ENCODE peak calls at places on chromosome 11, in four cellular contexts. One of them, this sample, is unnamed. For H3K27me3 and H3K4me1, the result is how much of the 10 kb centered on the place peaks cover.

GRCh38 chr11:128412847-128413791 is 174.2 kb downstream of the ETS1 start:
- DNase-seq in keratinocyte: no peak
- DNase-seq in sigmoid colon: no peak
- DNase-seq in endothelial cell of umbilical vein: no peak
- DNase-seq in this sample: no peak

GRCh38 chr11:2531277-2531986 is 86.6 kb downstream of the KCNQ1 start:
- DNase-seq in keratinocyte: peak
- DNase-seq in endothelial cell of umbilical vein: peak
- DNase-seq in sigmoid colon: peak
- DNase-seq in this sample: peak

GRCh38 chr11:85718991-85719807 is 33.2 kb upstream of the CCDC89 start:
- DNase-seq in endothelial cell of umbilical vein: peak
- DNase-seq in keratinocyte: peak
- DNase-seq in sigmoid colon: peak
- DNase-seq in this sample: no peak

GRCh38 chr11:34546511-34547206 is 33.1 kb upstream of the ELF5 start:
- DNase-seq in keratinocyte: no peak
- DNase-seq in endothelial cell of umbilical vein: no peak
- DNase-seq in sigmoid colon: no peak
- DNase-seq in this sample: peak

GRCh38 chr11:130710442-130711101 is 205.7 kb downstream of the SNX19 start:
- DNase-seq in keratinocyte: no peak
- DNase-seq in endothelial cell of umbilical vein: no peak
- DNase-seq in sigmoid colon: no peak
- DNase-seq in this sample: no peak

GRCh38 chr11:27699926-27700350 is 317 bp downstream of the BDNF start:
- DNase-seq in sigmoid colon: no peak
- DNase-seq in keratinocyte: no peak
- DNase-seq in endothelial cell of umbilical vein: no peak
- DNase-seq in this sample: peak

GRCh38 chr11:45647786-45648185 is 17.6 kb downstream of the CHST1 start:
- DNase-seq in endothelial cell of umbilical vein: no peak
- DNase-seq in sigmoid colon: no peak
- DNase-seq in keratinocyte: no peak
- DNase-seq in this sample: no peak

GRCh38 chr11:97990162-97990920 is 1030.4 kb upstream of the CNTN5 start:
- DNase-seq in keratinocyte: no peak
- DNase-seq in endothelial cell of umbilical vein: peak
- DNase-seq in sigmoid colon: no peak
- DNase-seq in this sample: no peak

GRCh38 chr11:114413958-114414357 is 13.5 kb downstream of the RBM7 start:
- DNase-seq in endothelial cell of umbilical vein: no peak
- DNase-seq in keratinocyte: no peak
- DNase-seq in sigmoid colon: no peak
- DNase-seq in this sample: no peak

GRCh38 chr11:77467993-77468392 is 5.9 kb downstream of the PAK1 start:
- DNase-seq in endothelial cell of umbilical vein: no peak
- DNase-seq in keratinocyte: no peak
- DNase-seq in sigmoid colon: no peak
- DNase-seq in this sample: peak

DNA sequence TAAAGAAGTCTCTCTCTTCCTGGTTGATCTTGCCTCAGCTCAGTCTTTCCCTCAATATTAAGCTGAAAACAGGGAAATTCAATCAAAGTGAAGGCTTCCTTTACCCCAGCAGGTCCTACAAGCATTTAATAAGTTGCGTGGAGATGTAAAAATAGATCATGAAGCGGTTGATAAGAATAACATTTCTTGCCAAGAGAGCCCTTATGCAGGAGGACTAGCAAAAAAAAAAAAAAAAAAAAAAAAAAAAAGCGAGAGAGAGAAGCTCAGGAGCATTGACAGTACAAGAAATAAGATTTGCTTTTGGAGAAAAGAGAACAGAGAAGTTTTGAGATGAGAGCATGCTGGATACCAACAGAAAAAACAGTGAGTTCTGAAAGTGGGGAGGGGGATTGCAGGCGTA is 112.2 kb upstream of the CLMP start:
- DNase-seq in keratinocyte: no peak
- DNase-seq in endothelial cell of umbilical vein: no peak
- DNase-seq in sigmoid colon: no peak
- DNase-seq in this sample: no peak
- H3K4me3 ChIP-seq in keratinocyte: no peak
- H3K4me3 ChIP-seq in endothelial cell of umbilical vein: no peak
- H3K4me3 ChIP-seq in sigmoid colon: no peak
- H3K4me3 ChIP-seq in this sample: no peak

GRCh38 chr11:119362741-119363080 is 16.2 kb upstream of the MFRP start:
- DNase-seq in keratinocyte: no peak
- DNase-seq in sigmoid colon: no peak
- DNase-seq in endothelial cell of umbilical vein: no peak
- DNase-seq in this sample: no peak

GRCh38 chr11:119363081-119363861 is 16.8 kb upstream of the MFRP start:
- DNase-seq in sigmoid colon: no peak
- DNase-seq in endothelial cell of umbilical vein: no peak
- DNase-seq in keratinocyte: no peak
- DNase-seq in this sample: no peak

GRCh38 chr11:119359365-119360229 is 13.1 kb upstream of the MFRP start:
- DNase-seq in sigmoid colon: no peak
- DNase-seq in endothelial cell of umbilical vein: no peak
- DNase-seq in keratinocyte: no peak
- DNase-seq in this sample: no peak

GRCh38 chr11:119361961-119362725 is 15.6 kb upstream of the MFRP start:
- DNase-seq in keratinocyte: no peak
- DNase-seq in endothelial cell of umbilical vein: no peak
- DNase-seq in sigmoid colon: no peak
- DNase-seq in this sample: no peak

GRCh38 chr11:119361056-119361787 is 14.7 kb upstream of the MFRP start:
- DNase-seq in keratinocyte: peak
- DNase-seq in endothelial cell of umbilical vein: no peak
- DNase-seq in sigmoid colon: peak
- DNase-seq in this sample: peak
- H3K27me3 ChIP-seq in keratinocyte: under half
- H3K27me3 ChIP-seq in endothelial cell of umbilical vein: under half
- H3K27me3 ChIP-seq in sigmoid colon: under half
- H3K27me3 ChIP-seq in this sample: under half

DNA sequence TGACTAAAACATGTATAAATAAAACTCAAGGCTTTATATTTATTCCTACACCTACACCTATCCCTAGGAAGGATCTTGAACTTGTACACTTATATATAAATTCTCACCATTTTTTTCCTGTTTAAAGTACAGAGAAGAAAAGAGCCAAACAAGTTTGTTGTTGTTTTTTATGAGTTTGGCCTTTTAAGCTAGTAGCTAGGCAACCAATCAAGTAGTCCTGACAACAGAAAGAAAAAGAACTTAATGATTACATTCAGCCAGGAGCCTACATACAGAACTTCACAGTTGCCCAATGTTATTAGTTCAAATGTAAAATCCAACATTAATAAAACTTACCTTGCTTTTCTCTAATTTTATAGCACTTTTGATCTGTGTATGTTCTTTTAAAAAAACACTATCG is 316.2 kb downstream of the SOX6 start:
- DNase-seq in keratinocyte: no peak
- DNase-seq in sigmoid colon: no peak
- DNase-seq in endothelial cell of umbilical vein: no peak
- DNase-seq in this sample: peak
- H3K4me1 ChIP-seq in keratinocyte: under half
- H3K4me1 ChIP-seq in sigmoid colon: under half
- H3K4me1 ChIP-seq in endothelial cell of umbilical vein: under half
- H3K4me1 ChIP-seq in this sample: under half

DNA sequence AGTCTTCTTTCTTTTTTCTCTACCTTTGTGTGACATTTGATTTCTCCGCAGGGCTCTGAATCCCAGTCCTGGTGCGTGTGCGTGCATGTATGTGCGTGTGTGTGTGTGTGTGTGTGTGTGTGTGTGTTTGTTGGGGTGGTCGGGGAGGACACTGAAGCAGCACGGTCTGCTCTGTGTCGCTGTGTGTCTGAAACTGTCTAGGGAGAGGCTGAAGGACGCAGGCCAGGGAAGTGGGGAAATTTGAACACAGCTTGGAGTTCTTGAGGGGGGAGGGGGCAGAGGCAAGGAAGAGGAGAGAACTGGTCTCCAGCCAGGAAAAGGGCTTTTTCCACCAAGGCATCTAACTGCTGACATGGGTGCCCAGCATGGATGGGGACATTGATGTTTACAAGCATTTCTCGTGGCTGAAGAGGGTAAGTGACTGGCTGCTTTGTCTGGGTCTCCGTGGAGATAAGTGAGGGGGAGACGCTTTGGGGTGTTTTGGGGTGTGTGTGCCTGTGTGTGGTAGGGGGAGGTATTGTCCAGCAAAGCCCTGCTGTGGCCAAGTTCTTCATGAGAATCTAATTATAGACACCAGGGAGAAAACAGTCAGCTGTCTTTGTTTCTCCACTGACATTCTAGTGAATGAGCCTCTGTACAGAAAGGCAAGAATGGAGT is 63.6 kb downstream of the PPFIBP2 start:
- DNase-seq in endothelial cell of umbilical vein: no peak
- DNase-seq in keratinocyte: no peak
- DNase-seq in sigmoid colon: peak
- DNase-seq in this sample: no peak
- H3K4me3 ChIP-seq in endothelial cell of umbilical vein: no peak
- H3K4me3 ChIP-seq in keratinocyte: peak
- H3K4me3 ChIP-seq in sigmoid colon: peak
- H3K4me3 ChIP-seq in this sample: no peak

This sample was measured in HAP-1.